ENCODE peak calls at places on chromosomes 16 and 17, in seven cellular contexts. One of them, this sample, is unnamed.

GRCh38 chr16:15547768-15548096 is 95.2 kb downstream of the MARF1 start:
- DNase-seq in body of pancreas: no peak
- DNase-seq in endodermal cell: no peak
- DNase-seq in gastrocnemius medialis: no peak
- DNase-seq in adrenal gland: no peak
- DNase-seq in astrocyte: no peak
- DNase-seq in RWPE1: no peak
- DNase-seq in this sample: no peak

GRCh38 chr17:57636985-57637667 is 108.0 kb downstream of the CCDC182 start:
- DNase-seq in body of pancreas: no peak
- DNase-seq in endodermal cell: no peak
- DNase-seq in gastrocnemius medialis: no peak
- DNase-seq in adrenal gland: no peak
- DNase-seq in astrocyte: peak
- DNase-seq in RWPE1: no peak
- DNase-seq in this sample: no peak

GRCh38 chr17:32487460-32488176 is 825 bp downstream of the CDK5R1 start:
- DNase-seq in body of pancreas: peak
- DNase-seq in endodermal cell: peak
- DNase-seq in gastrocnemius medialis: no peak
- DNase-seq in adrenal gland: peak
- DNase-seq in astrocyte: peak
- DNase-seq in RWPE1: no peak
- DNase-seq in this sample: peak

GRCh38 chr17:15999974-16000827 is 577 bp downstream of the TTC19 start:
- DNase-seq in body of pancreas: peak
- DNase-seq in endodermal cell: no peak
- DNase-seq in gastrocnemius medialis: no peak
- DNase-seq in adrenal gland: peak
- DNase-seq in astrocyte: peak
- DNase-seq in RWPE1: peak
- DNase-seq in this sample: peak

GRCh38 chr17:63150994-63151464 is 185.0 kb downstream of the TANC2 start:
- DNase-seq in body of pancreas: no peak
- DNase-seq in endodermal cell: peak
- DNase-seq in gastrocnemius medialis: no peak
- DNase-seq in adrenal gland: no peak
- DNase-seq in astrocyte: peak
- DNase-seq in RWPE1: no peak
- DNase-seq in this sample: no peak

GRCh38 chr16:57138281-57138935 is 46.0 kb downstream of the CPNE2 start:
- DNase-seq in body of pancreas: no peak
- DNase-seq in endodermal cell: no peak
- DNase-seq in gastrocnemius medialis: no peak
- DNase-seq in adrenal gland: no peak
- DNase-seq in astrocyte: no peak
- DNase-seq in RWPE1: no peak
- DNase-seq in this sample: no peak

GRCh38 chr17:80805032-80805751 is 186.4 kb upstream of the CHMP6 start:
- DNase-seq in body of pancreas: no peak
- DNase-seq in endodermal cell: peak
- DNase-seq in gastrocnemius medialis: no peak
- DNase-seq in adrenal gland: no peak
- DNase-seq in astrocyte: no peak
- DNase-seq in RWPE1: no peak
- DNase-seq in this sample: no peak

GRCh38 chr17:32627233-32628008 is 140.6 kb downstream of the CDK5R1 start:
- DNase-seq in body of pancreas: peak
- DNase-seq in endodermal cell: peak
- DNase-seq in gastrocnemius medialis: no peak
- DNase-seq in adrenal gland: no peak
- DNase-seq in astrocyte: peak
- DNase-seq in RWPE1: no peak
- DNase-seq in this sample: no peak

GRCh38 chr17:80109066-80109618 is 7.8 kb downstream of the GAA start:
- DNase-seq in body of pancreas: no peak
- DNase-seq in endodermal cell: no peak
- DNase-seq in gastrocnemius medialis: no peak
- DNase-seq in adrenal gland: no peak
- DNase-seq in astrocyte: no peak
- DNase-seq in RWPE1: no peak
- DNase-seq in this sample: no peak

GRCh38 chr16:84680165-84680842 is 19.5 kb upstream of the USP10 start:
- DNase-seq in body of pancreas: no peak
- DNase-seq in endodermal cell: no peak
- DNase-seq in gastrocnemius medialis: no peak
- DNase-seq in adrenal gland: no peak
- DNase-seq in astrocyte: no peak
- DNase-seq in RWPE1: no peak
- DNase-seq in this sample: no peak

GRCh38 chr17:81924557-81925532 is 2.7 kb downstream of the MAFG start:
- DNase-seq in body of pancreas: peak
- DNase-seq in endodermal cell: peak
- DNase-seq in gastrocnemius medialis: no peak
- DNase-seq in adrenal gland: peak
- DNase-seq in astrocyte: no peak
- DNase-seq in RWPE1: no peak
- DNase-seq in this sample: peak

GRCh38 chr16:54245788-54246453 is 40.7 kb downstream of the IRX3 start:
- DNase-seq in body of pancreas: no peak
- DNase-seq in endodermal cell: no peak
- DNase-seq in gastrocnemius medialis: no peak
- DNase-seq in adrenal gland: no peak
- DNase-seq in astrocyte: no peak
- DNase-seq in RWPE1: no peak
- DNase-seq in this sample: no peak

GRCh38 chr16:5064915-5065314 is 841 bp downstream of the C16orf89 start:
- DNase-seq in body of pancreas: peak
- DNase-seq in endodermal cell: no peak
- DNase-seq in gastrocnemius medialis: no peak
- DNase-seq in adrenal gland: no peak
- DNase-seq in astrocyte: no peak
- DNase-seq in RWPE1: no peak
- DNase-seq in this sample: no peak

GRCh38 chr16:75088226-75088625 is 28.4 kb downstream of the LDHD start:
- DNase-seq in body of pancreas: no peak
- DNase-seq in endodermal cell: no peak
- DNase-seq in gastrocnemius medialis: no peak
- DNase-seq in adrenal gland: peak
- DNase-seq in astrocyte: no peak
- DNase-seq in RWPE1: no peak
- DNase-seq in this sample: no peak

GRCh38 chr16:78216166-78216745 is 116.8 kb downstream of the WWOX start:
- DNase-seq in body of pancreas: no peak
- DNase-seq in endodermal cell: no peak
- DNase-seq in gastrocnemius medialis: no peak
- DNase-seq in adrenal gland: no peak
- DNase-seq in astrocyte: peak
- DNase-seq in RWPE1: no peak
- DNase-seq in this sample: no peak

GRCh38 chr17:40960144-40960543 is 6.6 kb downstream of the KRT39 start:
- DNase-seq in body of pancreas: peak
- DNase-seq in endodermal cell: peak
- DNase-seq in gastrocnemius medialis: no peak
- DNase-seq in adrenal gland: peak
- DNase-seq in astrocyte: no peak
- DNase-seq in RWPE1: no peak
- DNase-seq in this sample: no peak

GRCh38 chr16:62253926-62254325 is 217.7 kb upstream of the CDH8 start:
- DNase-seq in body of pancreas: no peak
- DNase-seq in endodermal cell: no peak
- DNase-seq in gastrocnemius medialis: no peak
- DNase-seq in adrenal gland: no peak
- DNase-seq in astrocyte: no peak
- DNase-seq in RWPE1: peak
- DNase-seq in this sample: no peak

GRCh38 chr17:42174126-42174783 is 6.7 kb downstream of the KCNH4 start:
- DNase-seq in body of pancreas: no peak
- DNase-seq in endodermal cell: no peak
- DNase-seq in gastrocnemius medialis: no peak
- DNase-seq in adrenal gland: no peak
- DNase-seq in astrocyte: no peak
- DNase-seq in RWPE1: no peak
- DNase-seq in this sample: no peak

GRCh38 chr16:9077001-9077809 is 14.2 kb upstream of the HAPSTR1 start:
- DNase-seq in body of pancreas: no peak
- DNase-seq in endodermal cell: no peak
- DNase-seq in gastrocnemius medialis: no peak
- DNase-seq in adrenal gland: peak
- DNase-seq in astrocyte: peak
- DNase-seq in RWPE1: peak
- DNase-seq in this sample: no peak

GRCh38 chr16:57082664-57083063 is 9.7 kb upstream of the CPNE2 start:
- DNase-seq in body of pancreas: no peak
- DNase-seq in endodermal cell: no peak
- DNase-seq in gastrocnemius medialis: no peak
- DNase-seq in adrenal gland: no peak
- DNase-seq in astrocyte: no peak
- DNase-seq in RWPE1: no peak
- DNase-seq in this sample: no peak

GRCh38 chr17:64741924-64742670 is 80.0 kb upstream of the SMURF2 start:
- DNase-seq in body of pancreas: peak
- DNase-seq in endodermal cell: peak
- DNase-seq in gastrocnemius medialis: peak
- DNase-seq in adrenal gland: no peak
- DNase-seq in astrocyte: peak
- DNase-seq in RWPE1: no peak
- DNase-seq in this sample: no peak

GRCh38 chr17:28612531-28612930 is 1.5 kb downstream of the RSKR start:
- DNase-seq in body of pancreas: no peak
- DNase-seq in endodermal cell: no peak
- DNase-seq in gastrocnemius medialis: no peak
- DNase-seq in adrenal gland: no peak
- DNase-seq in astrocyte: no peak
- DNase-seq in RWPE1: no peak
- DNase-seq in this sample: no peak

GRCh38 chr17:74135391-74136167 is 67.9 kb upstream of the RPL38 start:
- DNase-seq in body of pancreas: no peak
- DNase-seq in endodermal cell: peak
- DNase-seq in gastrocnemius medialis: no peak
- DNase-seq in adrenal gland: no peak
- DNase-seq in astrocyte: no peak
- DNase-seq in RWPE1: no peak
- DNase-seq in this sample: no peak
- H3K27ac ChIP-seq in body of pancreas: no peak
- H3K27ac ChIP-seq in endodermal cell: no peak
- H3K27ac ChIP-seq in gastrocnemius medialis: no peak
- H3K27ac ChIP-seq in adrenal gland: no peak
- H3K27ac ChIP-seq in astrocyte: no peak
- H3K27ac ChIP-seq in RWPE1: no peak
- H3K27ac ChIP-seq in this sample: no peak

GRCh38 chr17:36817483-36818048 is 119.7 kb upstream of the LHX1 start:
- DNase-seq in body of pancreas: no peak
- DNase-seq in endodermal cell: no peak
- DNase-seq in gastrocnemius medialis: no peak
- DNase-seq in adrenal gland: no peak
- DNase-seq in astrocyte: no peak
- DNase-seq in RWPE1: no peak
- DNase-seq in this sample: no peak

GRCh38 chr17:36816214-36816613 is 121.1 kb upstream of the LHX1 start:
- DNase-seq in body of pancreas: no peak
- DNase-seq in endodermal cell: no peak
- DNase-seq in gastrocnemius medialis: no peak
- DNase-seq in adrenal gland: no peak
- DNase-seq in astrocyte: no peak
- DNase-seq in RWPE1: no peak
- DNase-seq in this sample: no peak

GRCh38 chr17:36818134-36818825 is 119.0 kb upstream of the LHX1 start:
- DNase-seq in body of pancreas: peak
- DNase-seq in endodermal cell: no peak
- DNase-seq in gastrocnemius medialis: no peak
- DNase-seq in adrenal gland: no peak
- DNase-seq in astrocyte: no peak
- DNase-seq in RWPE1: no peak
- DNase-seq in this sample: no peak

GRCh38 chr17:36814958-36815357 is 122.3 kb upstream of the LHX1 start:
- DNase-seq in body of pancreas: no peak
- DNase-seq in endodermal cell: peak
- DNase-seq in gastrocnemius medialis: no peak
- DNase-seq in adrenal gland: no peak
- DNase-seq in astrocyte: no peak
- DNase-seq in RWPE1: no peak
- DNase-seq in this sample: no peak

GRCh38 chr17:36816889-36817288 is 120.4 kb upstream of the LHX1 start:
- DNase-seq in body of pancreas: no peak
- DNase-seq in endodermal cell: no peak
- DNase-seq in gastrocnemius medialis: no peak
- DNase-seq in adrenal gland: no peak
- DNase-seq in astrocyte: no peak
- DNase-seq in RWPE1: no peak
- DNase-seq in this sample: no peak
- H3K27ac ChIP-seq in body of pancreas: no peak
- H3K27ac ChIP-seq in endodermal cell: no peak
- H3K27ac ChIP-seq in gastrocnemius medialis: no peak
- H3K27ac ChIP-seq in adrenal gland: no peak
- H3K27ac ChIP-seq in astrocyte: no peak
- H3K27ac ChIP-seq in RWPE1: no peak
- H3K27ac ChIP-seq in this sample: no peak

GRCh38 chr16:3610698-3611144 is 685 bp downstream of the SLX4 start:
- DNase-seq in body of pancreas: no peak
- DNase-seq in endodermal cell: no peak
- DNase-seq in gastrocnemius medialis: no peak
- DNase-seq in adrenal gland: no peak
- DNase-seq in astrocyte: no peak
- DNase-seq in RWPE1: no peak
- DNase-seq in this sample: no peak
- H3K27ac ChIP-seq in body of pancreas: no peak
- H3K27ac ChIP-seq in endodermal cell: no peak
- H3K27ac ChIP-seq in gastrocnemius medialis: peak
- H3K27ac ChIP-seq in adrenal gland: peak
- H3K27ac ChIP-seq in astrocyte: peak
- H3K27ac ChIP-seq in RWPE1: peak
- H3K27ac ChIP-seq in this sample: peak

DNA sequence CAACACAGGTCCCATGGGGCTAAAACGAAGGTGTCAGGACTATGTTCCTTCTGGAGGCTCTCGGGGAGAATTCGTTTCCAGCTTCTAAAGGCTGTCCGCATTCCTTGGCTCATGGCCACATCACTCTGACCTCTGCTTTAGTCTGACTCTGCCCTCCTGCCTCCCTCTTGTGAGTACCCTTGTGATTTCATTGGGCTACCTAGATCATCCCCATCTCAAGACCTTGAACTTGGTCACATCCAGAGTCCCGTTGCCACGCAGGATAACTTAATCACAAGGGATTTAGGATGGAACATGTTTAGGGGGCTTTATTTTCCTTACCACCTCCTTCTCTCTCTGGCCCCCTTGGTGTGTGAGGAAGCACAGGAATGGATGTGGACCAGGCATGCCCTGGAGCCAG is 160.9 kb upstream of the PLCG2 start:
- DNase-seq in body of pancreas: no peak
- DNase-seq in endodermal cell: no peak
- DNase-seq in gastrocnemius medialis: no peak
- DNase-seq in adrenal gland: no peak
- DNase-seq in astrocyte: no peak
- DNase-seq in RWPE1: no peak
- DNase-seq in this sample: no peak
- H3K27ac ChIP-seq in body of pancreas: no peak
- H3K27ac ChIP-seq in endodermal cell: no peak
- H3K27ac ChIP-seq in gastrocnemius medialis: no peak
- H3K27ac ChIP-seq in adrenal gland: no peak
- H3K27ac ChIP-seq in astrocyte: no peak
- H3K27ac ChIP-seq in RWPE1: peak
- H3K27ac ChIP-seq in this sample: no peak

This sample was measured in CD4-positive, alpha-beta memory T cell.